ENCODE peak calls at places on chromosomes 7 and 10, in ten cellular contexts. N, K, M, I, T, C, Y, E, A and G are unnamed samples.

GRCh38 chr7:105493928-105494325 is 28.1 kb downstream of the PUS7 start:
- DNase-seq in M (peak; percentile 5), N (no peak), K (no peak), T (no peak), C (no peak), E (no peak), I (no peak), Y (no peak), A (no peak), G (no peak)

GRCh38 chr7:133601607-133602006 is 348.7 kb downstream of the EXOC4 start:
- DNase-seq in M (no peak), C (no peak), T (no peak), E (no peak), A (no peak), K (peak; percentile 16), Y (no peak), N (no peak), I (no peak), G (no peak)

GRCh38 chr10:5303504-5303903 is 61.3 kb upstream of the UCN3 start:
- DNase-seq in I (no peak), T (no peak), K (no peak), A (no peak), C (no peak), M (no peak), Y (no peak), E (no peak), N (no peak), G (no peak)

GRCh38 chr10:112330154-112330553 is 43.8 kb upstream of the ACSL5 start:
- DNase-seq in A (no peak), T (no peak), I (no peak), C (no peak), Y (no peak), N (no peak), K (no peak), M (no peak), E (no peak), G (no peak)

GRCh38 chr10:128863823-128864405 is 603.1 kb upstream of the MGMT start:
- DNase-seq in C (no peak), K (no peak), Y (no peak), M (no peak), A (no peak), E (no peak), I (no peak), N (no peak), T (no peak), G (no peak)

GRCh38 chr10:125684583-125684982 is 1.6 kb upstream of the TEX36 start:
- DNase-seq in A (no peak), M (no peak), N (no peak), E (no peak), C (no peak), T (no peak), K (no peak), Y (no peak), I (no peak), G (no peak)

GRCh38 chr7:141715794-141716689 is 7.9 kb downstream of the WEE2 start:
- DNase-seq in E (no peak), T (no peak), M (no peak), A (no peak), N (no peak), Y (no peak), I (no peak), C (no peak), K (no peak), G (no peak)

GRCh38 chr7:23157679-23158078 is 24.2 kb upstream of the NUP42 start:
- DNase-seq in C (no peak), K (no peak), I (no peak), Y (no peak), A (no peak), M (no peak), N (no peak), T (no peak), E (no peak), G (no peak)

GRCh38 chr7:111041577-111041976 is 49.4 kb upstream of the LRRN3 start:
- DNase-seq in I (no peak), A (no peak), E (no peak), Y (no peak), M (no peak), T (no peak), K (no peak), N (no peak), C (no peak), G (no peak)

GRCh38 chr7:29287366-29287765 is 92.8 kb downstream of the CHN2 start:
- DNase-seq in N (no peak), E (no peak), K (no peak), T (no peak), I (no peak), A (no peak), C (no peak), M (peak; percentile 6), Y (no peak), G (no peak)

GRCh38 chr10:69716711-69717560 is 84.8 kb upstream of the COL13A1 start:
- DNase-seq in N (peak; percentile 65), I (peak; percentile 20), C (no peak), T (no peak), K (no peak), Y (no peak), E (peak; percentile 33), M (peak; percentile 21), A (peak; percentile 74), G (peak; percentile 43)

GRCh38 chr7:117157121-117157870 is 165.6 kb downstream of the WNT2 start:
- DNase-seq in Y (no peak), A (peak; percentile 51), T (peak; percentile 55), K (peak; percentile 61), E (no peak), I (no peak), C (no peak), M (peak; percentile 56), N (no peak), G (no peak)

GRCh38 chr7:146414872-146415271 is 298.3 kb downstream of the CNTNAP2 start:
- DNase-seq in Y (no peak), T (no peak), K (no peak), E (no peak), I (no peak), A (no peak), M (no peak), C (no peak), N (no peak), G (no peak)

GRCh38 chr7:101479217-101479616 is 116.5 kb downstream of the COL26A1 start:
- DNase-seq in N (no peak), I (no peak), M (no peak), C (no peak), K (no peak), Y (no peak), T (no peak), E (no peak), A (no peak), G (no peak)

GRCh38 chr7:111753968-111754367 is 191.7 kb upstream of the IMMP2L start:
- DNase-seq in E (no peak), M (no peak), I (no peak), N (no peak), A (no peak), T (peak; percentile 41), C (no peak), K (no peak), Y (no peak), G (no peak)

GRCh38 chr10:31602541-31603244 is 283.7 kb downstream of the ZEB1 start:
- DNase-seq in T (peak; percentile 42), Y (peak; percentile 80), I (peak; percentile 48), K (peak; percentile 84), M (peak; percentile 60), A (peak; percentile 88), N (no peak), E (no peak), C (no peak), G (no peak)